ENCODE peak calls at places on chromosomes 3 and 15, in seven cellular contexts. One of them, this sample, is unnamed.

GRCh38 chr15:28896944-28897343 is 11.2 kb downstream of the APBA2 start:
- DNase-seq in IMR-90: peak
- DNase-seq in naive thymus-derived CD4-positive, alpha-beta T cell: no peak
- DNase-seq in RWPE1: peak
- DNase-seq in hepatocyte: no peak
- DNase-seq in dermis blood vessel endothelial cell: peak
- DNase-seq in activated T-cell treated with anti-CD3 and anti-CD28 coated beads, Interleukin-2, amount 50 U/mL, for 72 hours: no peak
- DNase-seq in this sample: no peak

GRCh38 chr3:144129536-144130214 is 158.1 kb downstream of the DIPK2A start:
- DNase-seq in RWPE1: no peak
- DNase-seq in hepatocyte: no peak
- DNase-seq in dermis blood vessel endothelial cell: no peak
- DNase-seq in naive thymus-derived CD4-positive, alpha-beta T cell: no peak
- DNase-seq in activated T-cell treated with anti-CD3 and anti-CD28 coated beads, Interleukin-2, amount 50 U/mL, for 72 hours: no peak
- DNase-seq in IMR-90: no peak
- DNase-seq in this sample: no peak

GRCh38 chr15:79881254-79881653 is 15.6 kb downstream of the MTHFS start:
- DNase-seq in naive thymus-derived CD4-positive, alpha-beta T cell: no peak
- DNase-seq in dermis blood vessel endothelial cell: peak
- DNase-seq in activated T-cell treated with anti-CD3 and anti-CD28 coated beads, Interleukin-2, amount 50 U/mL, for 72 hours: no peak
- DNase-seq in RWPE1: no peak
- DNase-seq in IMR-90: no peak
- DNase-seq in hepatocyte: no peak
- DNase-seq in this sample: no peak

GRCh38 chr15:91268510-91268909 is 168.5 kb downstream of the SV2B start:
- DNase-seq in RWPE1: no peak
- DNase-seq in activated T-cell treated with anti-CD3 and anti-CD28 coated beads, Interleukin-2, amount 50 U/mL, for 72 hours: no peak
- DNase-seq in naive thymus-derived CD4-positive, alpha-beta T cell: no peak
- DNase-seq in IMR-90: no peak
- DNase-seq in hepatocyte: no peak
- DNase-seq in dermis blood vessel endothelial cell: peak
- DNase-seq in this sample: peak

GRCh38 chr15:98177950-98178848 is 217.7 kb downstream of the ARRDC4 start:
- DNase-seq in RWPE1: peak
- DNase-seq in IMR-90: peak
- DNase-seq in naive thymus-derived CD4-positive, alpha-beta T cell: peak
- DNase-seq in dermis blood vessel endothelial cell: peak
- DNase-seq in hepatocyte: peak
- DNase-seq in activated T-cell treated with anti-CD3 and anti-CD28 coated beads, Interleukin-2, amount 50 U/mL, for 72 hours: peak
- DNase-seq in this sample: peak

GRCh38 chr15:77419050-77419835 is 661 bp downstream of the PEAK1 start:
- DNase-seq in RWPE1: peak
- DNase-seq in activated T-cell treated with anti-CD3 and anti-CD28 coated beads, Interleukin-2, amount 50 U/mL, for 72 hours: peak
- DNase-seq in hepatocyte: peak
- DNase-seq in IMR-90: peak
- DNase-seq in naive thymus-derived CD4-positive, alpha-beta T cell: peak
- DNase-seq in dermis blood vessel endothelial cell: peak
- DNase-seq in this sample: peak

GRCh38 chr15:65339926-65340325 is 35.4 kb downstream of the RNU5B-1 start:
- DNase-seq in naive thymus-derived CD4-positive, alpha-beta T cell: no peak
- DNase-seq in dermis blood vessel endothelial cell: no peak
- DNase-seq in hepatocyte: peak
- DNase-seq in activated T-cell treated with anti-CD3 and anti-CD28 coated beads, Interleukin-2, amount 50 U/mL, for 72 hours: no peak
- DNase-seq in RWPE1: no peak
- DNase-seq in IMR-90: no peak
- DNase-seq in this sample: no peak

GRCh38 chr3:96213393-96213792 is 601.0 kb upstream of the EPHA6 start:
- DNase-seq in IMR-90: no peak
- DNase-seq in hepatocyte: no peak
- DNase-seq in dermis blood vessel endothelial cell: no peak
- DNase-seq in activated T-cell treated with anti-CD3 and anti-CD28 coated beads, Interleukin-2, amount 50 U/mL, for 72 hours: no peak
- DNase-seq in naive thymus-derived CD4-positive, alpha-beta T cell: no peak
- DNase-seq in RWPE1: no peak
- DNase-seq in this sample: no peak

GRCh38 chr3:29324180-29324651 is 43.3 kb downstream of the RBMS3 start:
- DNase-seq in activated T-cell treated with anti-CD3 and anti-CD28 coated beads, Interleukin-2, amount 50 U/mL, for 72 hours: no peak
- DNase-seq in naive thymus-derived CD4-positive, alpha-beta T cell: no peak
- DNase-seq in RWPE1: no peak
- DNase-seq in dermis blood vessel endothelial cell: peak
- DNase-seq in hepatocyte: peak
- DNase-seq in IMR-90: peak
- DNase-seq in this sample: no peak

This sample was measured in activated CD4-positive, alpha-beta memory T cell treated with anti-CD3 and anti-CD28 coated beads, Interleukin-2, amount 10 ng/mL, durations not matched to agents 7 days and 5 days.